ENCODE peak calls at places on chromosomes 16 and 17, in seven cellular contexts. One of them, this sample, is unnamed. For H3K9me3 and H3K27me3, the result is how much of the 10 kb centered on the place peaks cover.

GRCh38 chr17:17836818-17837379 is at the start of gene SREBF1:
- DNase-seq in testis: peak
- DNase-seq in stomach: peak
- DNase-seq in neural progenitor cell: peak
- DNase-seq in psoas muscle: peak
- DNase-seq in aorta: peak
- DNase-seq in fibroblast of lung: peak
- DNase-seq in this sample: no peak

GRCh38 chr16:50270510-50271147 is 4.3 kb downstream of the ADCY7 start:
- DNase-seq in neural progenitor cell: no peak
- DNase-seq in stomach: no peak
- DNase-seq in testis: no peak
- DNase-seq in psoas muscle: no peak
- DNase-seq in fibroblast of lung: no peak
- DNase-seq in aorta: peak
- DNase-seq in this sample: peak

GRCh38 chr16:79093554-79093967 is 507.0 kb downstream of the MAF start:
- DNase-seq in fibroblast of lung: no peak
- DNase-seq in neural progenitor cell: no peak
- DNase-seq in testis: no peak
- DNase-seq in stomach: no peak
- DNase-seq in aorta: peak
- DNase-seq in psoas muscle: peak
- DNase-seq in this sample: no peak

GRCh38 chr16:75433732-75434413 is 570 bp upstream of the CFDP1 start:
- DNase-seq in fibroblast of lung: peak
- DNase-seq in testis: peak
- DNase-seq in psoas muscle: peak
- DNase-seq in stomach: peak
- DNase-seq in neural progenitor cell: peak
- DNase-seq in aorta: peak
- DNase-seq in this sample: peak

GRCh38 chr16:87206646-87207451 is 110.3 kb downstream of the C16orf95 start:
- DNase-seq in neural progenitor cell: no peak
- DNase-seq in aorta: no peak
- DNase-seq in fibroblast of lung: peak
- DNase-seq in psoas muscle: no peak
- DNase-seq in testis: no peak
- DNase-seq in stomach: no peak
- DNase-seq in this sample: no peak

GRCh38 chr17:29179232-29180036 is 764 bp downstream of the MYO18A start:
- DNase-seq in neural progenitor cell: peak
- DNase-seq in stomach: peak
- DNase-seq in fibroblast of lung: no peak
- DNase-seq in psoas muscle: peak
- DNase-seq in testis: peak
- DNase-seq in aorta: no peak
- DNase-seq in this sample: peak

GRCh38 chr17:3750296-3750695 is 26.6 kb downstream of the HASPIN start:
- DNase-seq in testis: no peak
- DNase-seq in stomach: no peak
- DNase-seq in aorta: no peak
- DNase-seq in neural progenitor cell: no peak
- DNase-seq in fibroblast of lung: no peak
- DNase-seq in psoas muscle: no peak
- DNase-seq in this sample: no peak

GRCh38 chr16:23974223-23974622 is 138.4 kb downstream of the PRKCB start:
- DNase-seq in stomach: no peak
- DNase-seq in fibroblast of lung: no peak
- DNase-seq in neural progenitor cell: peak
- DNase-seq in aorta: no peak
- DNase-seq in testis: no peak
- DNase-seq in psoas muscle: no peak
- DNase-seq in this sample: no peak

GRCh38 chr16:81541314-81541713 is 96.7 kb downstream of the CMIP start:
- DNase-seq in testis: no peak
- DNase-seq in stomach: no peak
- DNase-seq in psoas muscle: no peak
- DNase-seq in neural progenitor cell: no peak
- DNase-seq in fibroblast of lung: no peak
- DNase-seq in aorta: no peak
- DNase-seq in this sample: no peak

GRCh38 chr16:17470002-17470870 is 524 bp downstream of the XYLT1 start:
- DNase-seq in fibroblast of lung: no peak
- DNase-seq in neural progenitor cell: peak
- DNase-seq in stomach: no peak
- DNase-seq in aorta: no peak
- DNase-seq in testis: no peak
- DNase-seq in psoas muscle: peak
- DNase-seq in this sample: no peak

GRCh38 chr17:35799942-35800341 is 4.5 kb upstream of the MMP28 start:
- DNase-seq in stomach: peak
- DNase-seq in psoas muscle: peak
- DNase-seq in aorta: peak
- DNase-seq in neural progenitor cell: no peak
- DNase-seq in testis: peak
- DNase-seq in fibroblast of lung: peak
- DNase-seq in this sample: peak

GRCh38 chr17:50350733-50351132 is 4.8 kb downstream of the XYLT2 start:
- DNase-seq in fibroblast of lung: no peak
- DNase-seq in psoas muscle: no peak
- DNase-seq in neural progenitor cell: no peak
- DNase-seq in testis: no peak
- DNase-seq in stomach: no peak
- DNase-seq in aorta: no peak
- DNase-seq in this sample: peak

GRCh38 chr16:84739349-84740124 is 39.7 kb downstream of the USP10 start:
- DNase-seq in fibroblast of lung: peak
- DNase-seq in testis: no peak
- DNase-seq in psoas muscle: no peak
- DNase-seq in neural progenitor cell: no peak
- DNase-seq in aorta: no peak
- DNase-seq in stomach: no peak
- DNase-seq in this sample: no peak

GRCh38 chr17:57114085-57114673 is 29.1 kb downstream of the AKAP1 start:
- DNase-seq in neural progenitor cell: peak
- DNase-seq in aorta: no peak
- DNase-seq in stomach: peak
- DNase-seq in testis: peak
- DNase-seq in fibroblast of lung: peak
- DNase-seq in psoas muscle: peak
- DNase-seq in this sample: no peak

GRCh38 chr17:142102-142661 is 4.8 kb downstream of the SCGB1C2 start:
- DNase-seq in fibroblast of lung: no peak
- DNase-seq in stomach: peak
- DNase-seq in neural progenitor cell: no peak
- DNase-seq in aorta: peak
- DNase-seq in psoas muscle: peak
- DNase-seq in testis: peak
- DNase-seq in this sample: peak

GRCh38 chr16:76614255-76614654 is 337.1 kb downstream of the CNTNAP4 start:
- DNase-seq in fibroblast of lung: no peak
- DNase-seq in neural progenitor cell: no peak
- DNase-seq in aorta: no peak
- DNase-seq in stomach: no peak
- DNase-seq in psoas muscle: no peak
- DNase-seq in testis: no peak
- DNase-seq in this sample: no peak

GRCh38 chr17:47808036-47808829 is 13.4 kb downstream of the OSBPL7 start:
- DNase-seq in psoas muscle: no peak
- DNase-seq in testis: no peak
- DNase-seq in fibroblast of lung: no peak
- DNase-seq in neural progenitor cell: no peak
- DNase-seq in stomach: no peak
- DNase-seq in aorta: peak
- DNase-seq in this sample: peak

GRCh38 chr17:17537311-17538099 is 41.3 kb upstream of the RASD1 start:
- DNase-seq in aorta: no peak
- DNase-seq in psoas muscle: peak
- DNase-seq in stomach: no peak
- DNase-seq in fibroblast of lung: no peak
- DNase-seq in testis: peak
- DNase-seq in neural progenitor cell: no peak
- DNase-seq in this sample: no peak

GRCh38 chr16:27400751-27401620 is 988 bp upstream of the IL21R start:
- DNase-seq in aorta: no peak
- DNase-seq in psoas muscle: no peak
- DNase-seq in neural progenitor cell: no peak
- DNase-seq in fibroblast of lung: peak
- DNase-seq in stomach: no peak
- DNase-seq in testis: no peak
- DNase-seq in this sample: no peak

GRCh38 chr16:84600343-84601229 is 17.3 kb downstream of the COTL1 start:
- DNase-seq in psoas muscle: no peak
- DNase-seq in aorta: no peak
- DNase-seq in stomach: no peak
- DNase-seq in neural progenitor cell: no peak
- DNase-seq in testis: no peak
- DNase-seq in fibroblast of lung: peak
- DNase-seq in this sample: no peak

GRCh38 chr16:5560084-5560483 is 462.5 kb upstream of the EEF2KMT start:
- DNase-seq in psoas muscle: no peak
- DNase-seq in stomach: no peak
- DNase-seq in neural progenitor cell: no peak
- DNase-seq in fibroblast of lung: no peak
- DNase-seq in testis: no peak
- DNase-seq in aorta: no peak
- DNase-seq in this sample: no peak

GRCh38 chr17:11506635-11507034 is 91.6 kb upstream of the DNAH9 start:
- DNase-seq in aorta: no peak
- DNase-seq in neural progenitor cell: peak
- DNase-seq in stomach: no peak
- DNase-seq in psoas muscle: no peak
- DNase-seq in testis: peak
- DNase-seq in fibroblast of lung: no peak
- DNase-seq in this sample: no peak

GRCh38 chr16:82432261-82432660 is 194.5 kb upstream of the CDH13 start:
- DNase-seq in aorta: no peak
- DNase-seq in fibroblast of lung: no peak
- DNase-seq in psoas muscle: no peak
- DNase-seq in neural progenitor cell: no peak
- DNase-seq in testis: no peak
- DNase-seq in stomach: no peak
- DNase-seq in this sample: no peak

GRCh38 chr16:35449663-35450062 is 1990.3 kb downstream of the TP53TG3F start:
- DNase-seq in psoas muscle: no peak
- DNase-seq in stomach: no peak
- DNase-seq in aorta: no peak
- DNase-seq in fibroblast of lung: no peak
- DNase-seq in testis: no peak
- DNase-seq in neural progenitor cell: no peak
- DNase-seq in this sample: no peak
- H3K9me3 ChIP-seq in psoas muscle: under half
- H3K9me3 ChIP-seq in stomach: half or more
- H3K9me3 ChIP-seq in aorta: under half
- H3K9me3 ChIP-seq in fibroblast of lung: under half
- H3K9me3 ChIP-seq in testis: under half
- H3K9me3 ChIP-seq in neural progenitor cell: under half
- H3K9me3 ChIP-seq in this sample: under half

DNA sequence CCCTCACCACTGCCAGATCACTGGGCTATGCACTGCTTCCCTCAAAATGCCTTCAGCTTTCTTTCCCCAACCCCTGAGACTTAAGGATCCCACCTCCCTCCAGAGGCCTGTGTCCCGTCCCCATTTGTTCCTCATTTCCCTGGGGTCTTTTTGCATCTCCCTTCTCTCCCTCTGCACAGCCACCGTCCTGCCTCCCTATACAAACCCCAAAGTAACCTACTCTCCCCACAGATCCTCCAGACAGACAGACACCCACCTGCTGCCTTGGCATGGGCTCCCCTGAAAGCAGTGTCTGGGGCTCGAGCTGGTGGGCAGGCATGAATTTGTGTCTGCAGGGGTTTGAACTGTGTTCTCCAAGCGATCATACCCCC is 69.4 kb upstream of the TNRC6C start:
- DNase-seq in stomach: no peak
- DNase-seq in testis: no peak
- DNase-seq in fibroblast of lung: no peak
- DNase-seq in aorta: peak
- DNase-seq in neural progenitor cell: no peak
- DNase-seq in psoas muscle: no peak
- DNase-seq in this sample: peak
- H3K27me3 ChIP-seq in stomach: under half
- H3K27me3 ChIP-seq in testis: under half
- H3K27me3 ChIP-seq in fibroblast of lung: under half
- H3K27me3 ChIP-seq in aorta: under half
- H3K27me3 ChIP-seq in neural progenitor cell: under half
- H3K27me3 ChIP-seq in psoas muscle: under half
- H3K27me3 ChIP-seq in this sample: under half

GRCh38 chr17:79510071-79510470 is 100.8 kb downstream of the RBFOX3 start:
- DNase-seq in psoas muscle: no peak
- DNase-seq in neural progenitor cell: no peak
- DNase-seq in testis: no peak
- DNase-seq in stomach: no peak
- DNase-seq in fibroblast of lung: no peak
- DNase-seq in aorta: no peak
- DNase-seq in this sample: no peak
- H3K9me3 ChIP-seq in psoas muscle: under half
- H3K9me3 ChIP-seq in neural progenitor cell: under half
- H3K9me3 ChIP-seq in testis: under half
- H3K9me3 ChIP-seq in stomach: under half
- H3K9me3 ChIP-seq in fibroblast of lung: under half
- H3K9me3 ChIP-seq in aorta: under half
- H3K9me3 ChIP-seq in this sample: under half

GRCh38 chr17:81324177-81324905 is 29.2 kb upstream of the SLC38A10 start:
- DNase-seq in neural progenitor cell: no peak
- DNase-seq in psoas muscle: no peak
- DNase-seq in fibroblast of lung: no peak
- DNase-seq in testis: no peak
- DNase-seq in stomach: no peak
- DNase-seq in aorta: no peak
- DNase-seq in this sample: no peak

GRCh38 chr17:81325057-81325973 is 30.2 kb upstream of the SLC38A10 start:
- DNase-seq in neural progenitor cell: no peak
- DNase-seq in psoas muscle: no peak
- DNase-seq in aorta: no peak
- DNase-seq in fibroblast of lung: no peak
- DNase-seq in testis: no peak
- DNase-seq in stomach: no peak
- DNase-seq in this sample: no peak

GRCh38 chr17:81323411-81323868 is 28.3 kb upstream of the SLC38A10 start:
- DNase-seq in psoas muscle: no peak
- DNase-seq in neural progenitor cell: no peak
- DNase-seq in fibroblast of lung: no peak
- DNase-seq in aorta: no peak
- DNase-seq in testis: no peak
- DNase-seq in stomach: no peak
- DNase-seq in this sample: no peak

GRCh38 chr17:81322271-81323082 is 27.4 kb upstream of the SLC38A10 start:
- DNase-seq in aorta: no peak
- DNase-seq in psoas muscle: no peak
- DNase-seq in neural progenitor cell: no peak
- DNase-seq in stomach: no peak
- DNase-seq in testis: peak
- DNase-seq in fibroblast of lung: no peak
- DNase-seq in this sample: no peak

DNA sequence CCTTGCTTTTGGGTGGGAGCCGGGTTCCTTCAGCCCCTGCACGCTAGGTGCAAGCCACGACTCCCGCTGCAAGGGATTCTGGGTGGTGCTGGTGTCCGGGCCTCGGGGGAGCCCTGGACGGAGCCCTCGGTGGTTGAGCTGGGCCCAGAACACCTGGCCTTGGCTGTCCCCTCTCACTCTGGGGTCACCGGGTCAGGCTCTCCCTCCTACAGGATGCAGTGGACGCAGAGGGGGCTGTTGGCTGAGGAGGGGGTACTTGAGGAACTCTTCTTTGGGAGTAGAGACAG is 27.9 kb upstream of the SLC38A10 start:
- DNase-seq in testis: no peak
- DNase-seq in stomach: no peak
- DNase-seq in aorta: no peak
- DNase-seq in fibroblast of lung: no peak
- DNase-seq in neural progenitor cell: no peak
- DNase-seq in psoas muscle: no peak
- DNase-seq in this sample: no peak
- H3K27me3 ChIP-seq in testis: under half
- H3K27me3 ChIP-seq in stomach: under half
- H3K27me3 ChIP-seq in aorta: under half
- H3K27me3 ChIP-seq in fibroblast of lung: under half
- H3K27me3 ChIP-seq in neural progenitor cell: under half
- H3K27me3 ChIP-seq in psoas muscle: under half
- H3K27me3 ChIP-seq in this sample: under half